ENCODE peak calls at places on chromosomes 4 and X, in six cellular contexts. P is endothelial cell of umbilical vein, Y is HCT116, W is H1, D is GM23338, T is K562. X is an unnamed sample.

GRCh38 chr4:154618708-154619315 is 6.4 kb upstream of the FGG start:
- DNase-seq in D (peak; percentile 85), Y (peak; percentile 51), W (peak; percentile 59), P (peak; percentile 52), T (no peak), X (no peak)

GRCh38 chr4:5220028-5220427 is 168.7 kb downstream of the STK32B start:
- DNase-seq in P (peak; percentile 4), Y (no peak), T (no peak), D (peak; percentile 58), W (no peak), X (peak; percentile 53)

GRCh38 chrX:149631293-149632165 is at the start of gene TMEM185A:
- DNase-seq in W (peak; percentile 73), D (peak; percentile 79), T (peak; percentile 88), P (peak; percentile 47), Y (peak; percentile 33), X (no peak)

GRCh38 chr4:81845273-81845672 is 373.6 kb upstream of the RASGEF1B start:
- DNase-seq in Y (no peak), W (no peak), T (no peak), P (no peak), D (no peak), X (no peak)

GRCh38 chr4:75639124-75639695 is 8.9 kb upstream of the CDKL2 start:
- DNase-seq in P (no peak), Y (no peak), T (no peak), D (no peak), W (no peak), X (no peak)

GRCh38 chr4:1693131-1693896 is 9.2 kb upstream of the FAM53A start:
- DNase-seq in W (peak; percentile 75), D (peak; percentile 87), Y (peak; percentile 67), P (peak; percentile 78), T (peak; percentile 67), X (no peak)

GRCh38 chr4:8647094-8647570 is 54.6 kb downstream of the CPZ start:
- DNase-seq in T (no peak), P (no peak), W (no peak), Y (no peak), D (no peak), X (no peak)

GRCh38 chrX:38699116-38699515 is 102.1 kb upstream of the MID1IP1 start:
- DNase-seq in Y (no peak), T (no peak), W (no peak), D (no peak), P (no peak), X (no peak)

GRCh38 chr4:40046311-40046980 is 10.2 kb upstream of the N4BP2 start:
- DNase-seq in D (no peak), P (peak; percentile 79), T (no peak), Y (no peak), W (no peak), X (no peak)

GRCh38 chrX:47623540-47624027 is 3.9 kb upstream of the SYN1 start:
- DNase-seq in W (peak; percentile 76), T (peak; percentile 47), P (peak; percentile 69), D (peak; percentile 90), Y (no peak), X (no peak)

GRCh38 chr4:44660396-44660795 is 9.0 kb upstream of the YIPF7 start:
- DNase-seq in P (no peak), W (no peak), T (no peak), Y (no peak), D (no peak), X (no peak)

GRCh38 chr4:151048913-151049312 is 33.8 kb upstream of the LRBA start:
- DNase-seq in T (no peak), D (peak; percentile 37), W (peak; percentile 63), P (no peak), Y (no peak), X (no peak)

GRCh38 chrX:147875866-147876596 is 35.7 kb upstream of the FMR1 start:
- DNase-seq in Y (no peak), P (no peak), W (no peak), D (no peak), T (no peak), X (no peak)

GRCh38 chr4:147498031-147498700 is 17.3 kb downstream of the EDNRA start:
- DNase-seq in P (peak; percentile 35), T (no peak), W (no peak), D (no peak), Y (no peak), X (no peak)

GRCh38 chrX:776529-777230 is 146.1 kb downstream of the SHOX start:
- DNase-seq in Y (peak; percentile 57), D (no peak), W (no peak), T (no peak), P (no peak), X (no peak)

GRCh38 chrX:45623266-45623665 is 422.6 kb upstream of the DIPK2B start:
- DNase-seq in Y (no peak), W (no peak), D (no peak), P (peak; percentile 74), T (no peak), X (no peak)

GRCh38 chr4:152673489-152673888 is 6.3 kb downstream of the TMEM154 start:
- DNase-seq in Y (no peak), P (no peak), T (no peak), W (no peak), D (no peak), X (no peak)

GRCh38 chr4:98394134-98394533 is 132.9 kb downstream of the RAP1GDS1 start:
- DNase-seq in D (no peak), Y (no peak), W (no peak), T (no peak), P (no peak), X (no peak)

GRCh38 chr4:181756451-181756850 is 486.8 kb upstream of the TENM3 start:
- DNase-seq in D (peak; percentile 1), W (no peak), Y (no peak), P (no peak), T (no peak), X (no peak)

GRCh38 chr4:147034372-147034771 is 88.7 kb upstream of the TTC29 start:
- DNase-seq in D (no peak), T (no peak), W (no peak), Y (no peak), P (no peak), X (no peak)

GRCh38 chrX:17527932-17528331 is 152.9 kb downstream of the NHS start:
- DNase-seq in W (no peak), T (no peak), Y (no peak), P (no peak), D (no peak), X (no peak)

GRCh38 chr4:157779084-157779483 is 393.7 kb downstream of the GASK1B start:
- DNase-seq in Y (no peak), W (no peak), D (no peak), P (no peak), T (no peak), X (no peak)

GRCh38 chrX:2228466-2228865 is 272.3 kb downstream of the DHRSX start:
- DNase-seq in D (no peak), W (no peak), T (no peak), Y (no peak), P (no peak), X (no peak)

GRCh38 chr4:180635276-180635675 is 1607.9 kb upstream of the TENM3 start:
- DNase-seq in Y (no peak), T (no peak), P (no peak), D (no peak), W (no peak), X (no peak)

DNA sequence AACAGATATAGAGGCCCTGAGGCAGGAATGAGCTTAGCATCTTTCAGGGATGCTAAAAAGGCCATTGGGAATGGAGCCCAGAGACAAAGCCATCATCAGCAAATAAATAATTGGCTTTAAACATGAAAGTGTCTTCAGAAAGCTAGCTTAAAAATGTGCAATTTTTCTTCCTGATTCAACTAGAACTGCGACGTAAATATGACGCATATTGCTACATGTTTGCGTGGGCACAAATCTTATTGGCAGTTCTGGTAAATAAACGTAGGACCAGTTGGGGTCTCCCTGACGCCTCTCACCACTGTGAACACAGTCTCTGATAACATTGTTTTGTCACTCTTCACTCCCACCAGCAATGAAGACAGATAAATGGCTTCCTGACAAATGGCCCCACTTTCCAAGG is 97.3 kb upstream of the SRD5A3 start:
- DNase-seq in D (no peak), P (no peak), T (no peak), Y (no peak), W (no peak), X (no peak)
- TF ChIP-seq POLR2AphosphoS5 in D (no peak), P (no peak), T (no peak), Y (no peak), W (no peak), X (no peak)

GRCh38 chr4:108078024-108078733 is 88.5 kb downstream of the HADH start:
- DNase-seq in Y (no peak), P (no peak), T (no peak), D (no peak), W (no peak), X (no peak)
- H3K4me3 ChIP-seq in Y (no peak overlapping the region), P (no peak overlapping the region), T (no peak overlapping the region), D (no peak overlapping the region), W (no peak overlapping the region), X (no peak overlapping the region)

DNA sequence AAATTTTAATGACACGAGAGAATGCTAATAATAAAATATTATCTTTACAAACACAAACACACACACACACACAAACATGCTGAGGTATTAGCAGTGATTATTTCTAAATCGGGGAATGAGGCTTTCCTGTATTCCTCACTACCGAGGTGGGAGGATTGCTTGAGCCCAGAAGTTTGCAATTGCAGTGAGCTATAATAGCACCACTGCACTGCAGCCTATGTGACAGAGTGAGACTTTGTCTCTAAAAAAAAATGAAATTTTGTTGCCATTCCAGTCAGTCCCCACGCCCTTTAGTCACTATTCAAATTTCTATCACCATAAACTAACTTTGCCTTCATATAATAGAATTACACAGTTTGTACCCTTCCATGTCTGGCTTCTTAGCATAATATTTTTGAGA is 456.5 kb upstream of the CPEB2 start:
- DNase-seq in D (no peak), T (no peak), Y (no peak), W (no peak), P (no peak), X (no peak)
- TF ChIP-seq EZH2 in D (no peak), T (no peak), Y (no peak), W (no peak), P (no peak), X (no peak)

GRCh38 chr4:135240796-135241195 is 1039.2 kb upstream of the PABPC4L start:
- DNase-seq in P (no peak), Y (no peak), D (no peak), W (no peak), T (no peak), X (peak; percentile 61)

GRCh38 chr4:135239964-135240363 is 1038.4 kb upstream of the PABPC4L start:
- DNase-seq in P (no peak), D (no peak), Y (no peak), T (no peak), W (no peak), X (no peak)

GRCh38 chr4:135243960-135244561 is 1042.5 kb upstream of the PABPC4L start:
- DNase-seq in D (no peak), Y (no peak), P (no peak), W (no peak), T (no peak), X (no peak)

GRCh38 chr4:135249006-135249405 is 1047.4 kb upstream of the PABPC4L start:
- DNase-seq in D (peak; percentile 17), Y (no peak), W (no peak), T (no peak), P (no peak), X (no peak)

DNA sequence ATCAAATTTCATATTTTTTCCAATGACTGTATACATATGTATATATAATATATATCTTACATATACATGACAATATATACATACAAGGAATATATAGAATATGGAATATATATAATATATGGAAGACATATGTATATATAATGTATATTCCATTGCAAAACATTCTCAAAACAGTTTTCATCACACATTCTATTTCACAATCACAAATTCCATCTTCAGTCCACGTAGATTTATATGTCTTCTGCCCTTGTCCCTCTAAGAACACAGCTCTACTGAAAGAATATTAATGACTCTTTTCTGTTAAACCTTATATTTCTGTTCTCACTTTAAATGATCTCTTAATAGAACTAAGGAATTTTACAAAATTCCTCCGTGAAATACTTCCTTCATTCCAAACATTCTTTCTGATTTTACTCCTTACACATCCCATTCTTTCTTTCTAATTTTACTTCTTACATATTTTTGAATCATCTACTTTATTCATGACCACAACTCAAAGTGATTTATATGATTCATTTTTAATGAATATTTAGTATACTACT is 1043.1 kb upstream of the PABPC4L start:
- DNase-seq in W (no peak), Y (no peak), D (peak; percentile 40), P (no peak), T (no peak), X (no peak)
- TF ChIP-seq POLR2AphosphoS5 in W (no peak), Y (no peak), D (no peak), P (no peak), T (no peak), X (no peak)

X was measured in SK-N-MC.